ENCODE peak calls at places on chromosomes 6 and 20, in five cellular contexts. L, U, N, T and M are unnamed samples.

GRCh38 chr20:8414611-8415274 is 282.7 kb downstream of the PLCB1 start:
- DNase-seq in L (no peak), U (no peak), N (peak; percentile 63), T (no peak), M (no peak)

GRCh38 chr20:9660236-9660868 is 146.0 kb downstream of the LAMP5 start:
- DNase-seq in L (no peak), U (no peak), N (no peak), T (no peak), M (no peak)

GRCh38 chr6:50820590-50821234 is 2.0 kb downstream of the TFAP2B start:
- DNase-seq in L (no peak), U (no peak), N (no peak), T (no peak), M (no peak)

GRCh38 chr6:3782876-3783832 is 31.6 kb upstream of the PXDC1 start:
- DNase-seq in L (no peak), U (no peak), N (peak; percentile 36), T (no peak), M (peak; percentile 40)

GRCh38 chr6:170114956-170115855 is 175.7 kb downstream of the DLL1 start:
- DNase-seq in L (no peak), U (no peak), N (no peak), T (no peak), M (peak; percentile 35)

GRCh38 chr20:63739129-63740069 is at the start of gene SLC2A4RG:
- DNase-seq in L (no peak), U (peak; percentile 91), N (peak; percentile 98), T (peak; percentile 76), M (peak; percentile 81)

GRCh38 chr6:11852061-11852619 is 73.5 kb upstream of the ADTRP start:
- DNase-seq in L (no peak), U (no peak), N (no peak), T (no peak), M (no peak)

GRCh38 chr6:63543001-63543400 is 29.3 kb upstream of the LOC128125822 start:
- DNase-seq in L (no peak), U (no peak), N (no peak), T (no peak), M (no peak)

GRCh38 chr6:117512056-117512828 is 29.8 kb downstream of the DCBLD1 start:
- DNase-seq in L (no peak), U (no peak), N (no peak), T (no peak), M (no peak)

GRCh38 chr6:97437087-97437486 is 154.1 kb upstream of the MMS22L start:
- DNase-seq in L (no peak), U (no peak), N (peak; percentile 33), T (no peak), M (no peak)